ENCODE peak calls at places on chromosomes 11 and 22, in five cellular contexts. C, N, V, L and E are unnamed samples.

GRCh38 chr22:46754110-46754799 is 8.2 kb upstream of the TBC1D22A start:
- DNase-seq in C (peak; percentile 68), N (no peak), V (peak; percentile 78), L (peak; percentile 90), E (peak; percentile 73)

GRCh38 chr11:110433393-110434333 is 3.9 kb downstream of the FDX1 start:
- DNase-seq in C (peak; percentile 39), N (peak; percentile 48), V (no peak), L (no peak), E (no peak)

GRCh38 chr11:86218125-86219081 is 26.1 kb upstream of the EED start:
- DNase-seq in C (peak; percentile 70), N (peak; percentile 91), V (peak; percentile 68), L (peak; percentile 66), E (peak; percentile 72)

GRCh38 chr11:91067666-91068065 is 844.8 kb upstream of the CHORDC1 start:
- DNase-seq in C (no peak), N (no peak), V (no peak), L (no peak), E (no peak)

GRCh38 chr22:20238567-20239062 is 29.5 kb downstream of the RTN4R start:
- DNase-seq in C (peak; percentile 89), N (peak; percentile 88), V (no peak), L (peak; percentile 13), E (peak; percentile 64)

GRCh38 chr11:115695677-115696451 is 191.6 kb upstream of the CADM1 start:
- DNase-seq in C (no peak), N (no peak), V (no peak), L (no peak), E (no peak)

GRCh38 chr11:6812391-6813005 is 13.0 kb upstream of the OR6A2 start:
- DNase-seq in C (peak; percentile 57), N (peak; percentile 77), V (peak; percentile 65), L (peak; percentile 15), E (peak; percentile 33)

GRCh38 chr22:26259510-26259909 is 90.2 kb downstream of the SEZ6L start:
- DNase-seq in C (no peak), N (peak; percentile 89), V (no peak), L (peak; percentile 0), E (no peak)

GRCh38 chr11:66419825-66420224 is 1.0 kb upstream of the NPAS4 start:
- DNase-seq in C (peak; percentile 89), N (peak; percentile 81), V (no peak), L (no peak), E (no peak)

GRCh38 chr11:16989554-16989953 is 24.7 kb downstream of the PLEKHA7 start:
- DNase-seq in C (no peak), N (no peak), V (no peak), L (no peak), E (no peak)

GRCh38 chr22:41074466-41074865 is 17.9 kb upstream of the EP300 start:
- DNase-seq in C (no peak), N (no peak), V (no peak), L (no peak), E (no peak)

GRCh38 chr22:24225951-24226350 is 18.9 kb downstream of the GGT5 start:
- DNase-seq in C (no peak), N (no peak), V (no peak), L (no peak), E (no peak)

GRCh38 chr11:102421262-102421661 is 31.3 kb downstream of the TMEM123 start:
- DNase-seq in C (no peak), N (no peak), V (no peak), L (no peak), E (no peak)

GRCh38 chr11:103234974-103235373 is 125.7 kb downstream of the DYNC2H1 start:
- DNase-seq in C (no peak), N (no peak), V (no peak), L (no peak), E (no peak)

GRCh38 chr11:63663809-63664208 is 7.4 kb downstream of the ATL3 start:
- DNase-seq in C (no peak), N (no peak), V (no peak), L (no peak), E (no peak)

GRCh38 chr11:93031386-93031785 is 61.9 kb downstream of the MTNR1B start:
- DNase-seq in C (no peak), N (peak; percentile 61), V (no peak), L (no peak), E (no peak)

GRCh38 chr11:100646545-100646944 is 40.5 kb upstream of the ARHGAP42 start:
- DNase-seq in C (no peak), N (no peak), V (no peak), L (no peak), E (no peak)

GRCh38 chr11:45110562-45110961 is 35.9 kb upstream of the PRDM11 start:
- DNase-seq in C (peak; percentile 76), N (peak; percentile 89), V (no peak), L (peak; percentile 64), E (peak; percentile 35)

GRCh38 chr22:24420072-24420976 is 7.1 kb upstream of the ADORA2A start:
- DNase-seq in C (peak; percentile 56), N (peak; percentile 50), V (no peak), L (no peak), E (no peak)

GRCh38 chr22:41352058-41352457 is 29.7 kb upstream of the TEF start:
- DNase-seq in C (no peak), N (no peak), V (peak; percentile 15), L (peak; percentile 6), E (no peak)

GRCh38 chr11:57728829-57729228 is 12.5 kb upstream of the SELENOH start:
- DNase-seq in C (no peak), N (no peak), V (no peak), L (no peak), E (no peak)

GRCh38 chr22:37300551-37301017 is 18.3 kb downstream of the CYTH4 start:
- DNase-seq in C (no peak), N (no peak), V (no peak), L (no peak), E (peak; percentile 84)

DNA sequence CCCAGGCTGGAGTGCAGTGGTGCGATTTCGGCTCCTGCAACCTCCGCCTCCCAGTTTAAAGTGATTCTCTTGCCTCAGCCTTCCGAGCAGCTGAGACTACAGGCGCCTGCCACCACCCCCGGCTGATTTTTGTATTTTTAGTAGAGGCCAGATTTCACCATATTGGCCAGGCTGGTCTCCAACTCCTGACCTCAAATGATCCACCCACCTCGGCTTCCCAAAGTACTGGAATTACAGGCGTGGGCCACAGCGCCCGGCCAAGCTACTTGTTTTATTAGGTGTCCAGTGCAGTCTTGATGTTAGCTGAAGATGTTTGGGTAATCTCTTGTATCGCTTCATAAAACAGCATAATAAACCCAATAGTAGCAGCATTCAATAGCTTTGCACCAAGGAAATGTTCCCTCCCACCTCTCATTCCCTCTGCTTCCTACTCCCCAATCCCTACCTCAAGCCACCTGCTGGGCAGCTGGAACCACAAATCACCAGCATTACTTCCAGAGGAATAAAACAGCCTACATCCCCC is 11.1 kb upstream of the GRIK4 start:
- DNase-seq in C (no peak), N (peak; percentile 70), V (no peak), L (no peak), E (no peak)
- TF ChIP-seq POLR2AphosphoS5 in C (no peak), N (no peak), V (no peak), L (no peak), E (no peak)

DNA sequence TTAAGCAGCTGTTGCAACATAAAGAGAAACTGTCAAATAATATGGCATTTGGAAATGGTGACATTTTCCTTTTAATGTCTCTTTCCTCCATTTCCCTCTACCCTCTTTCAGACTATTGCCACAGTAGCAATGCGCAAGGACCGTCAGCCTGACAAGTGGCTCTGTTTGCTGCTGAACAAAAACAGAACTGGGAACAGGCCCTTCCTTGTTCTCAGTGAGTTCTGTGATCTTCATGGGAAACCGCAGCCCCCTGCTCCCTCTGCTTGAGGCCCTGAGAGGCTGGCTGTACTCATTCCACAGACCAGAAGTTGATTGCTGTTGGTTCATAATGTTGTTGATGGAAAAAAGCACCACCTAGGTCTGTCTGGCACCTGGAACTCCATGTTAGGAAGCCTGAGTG is 559.7 kb downstream of the OPCML start:
- DNase-seq in C (no peak), N (no peak), V (no peak), L (no peak), E (no peak)
- TF ChIP-seq REST in C (no peak), N (no peak), V (no peak), L (no peak), E (no peak)

GRCh38 chr11:70119502-70119901 is 41.4 kb downstream of the ANO1 start:
- DNase-seq in C (no peak), N (no peak), V (no peak), L (no peak), E (no peak)

GRCh38 chr11:70116386-70117077 is 38.4 kb downstream of the ANO1 start:
- DNase-seq in C (no peak), N (no peak), V (no peak), L (no peak), E (no peak)

GRCh38 chr11:70117567-70118194 is 39.6 kb downstream of the ANO1 start:
- DNase-seq in C (no peak), N (no peak), V (no peak), L (no peak), E (no peak)

GRCh38 chr11:70118642-70119041 is 40.5 kb downstream of the ANO1 start:
- DNase-seq in C (no peak), N (no peak), V (no peak), L (no peak), E (no peak)

GRCh38 chr11:70115778-70116177 is 37.7 kb downstream of the ANO1 start:
- DNase-seq in C (no peak), N (no peak), V (no peak), L (no peak), E (no peak)
- TF ChIP-seq POLR2AphosphoS5 in C (no peak), N (no peak), V (no peak), L (no peak), E (no peak)

DNA sequence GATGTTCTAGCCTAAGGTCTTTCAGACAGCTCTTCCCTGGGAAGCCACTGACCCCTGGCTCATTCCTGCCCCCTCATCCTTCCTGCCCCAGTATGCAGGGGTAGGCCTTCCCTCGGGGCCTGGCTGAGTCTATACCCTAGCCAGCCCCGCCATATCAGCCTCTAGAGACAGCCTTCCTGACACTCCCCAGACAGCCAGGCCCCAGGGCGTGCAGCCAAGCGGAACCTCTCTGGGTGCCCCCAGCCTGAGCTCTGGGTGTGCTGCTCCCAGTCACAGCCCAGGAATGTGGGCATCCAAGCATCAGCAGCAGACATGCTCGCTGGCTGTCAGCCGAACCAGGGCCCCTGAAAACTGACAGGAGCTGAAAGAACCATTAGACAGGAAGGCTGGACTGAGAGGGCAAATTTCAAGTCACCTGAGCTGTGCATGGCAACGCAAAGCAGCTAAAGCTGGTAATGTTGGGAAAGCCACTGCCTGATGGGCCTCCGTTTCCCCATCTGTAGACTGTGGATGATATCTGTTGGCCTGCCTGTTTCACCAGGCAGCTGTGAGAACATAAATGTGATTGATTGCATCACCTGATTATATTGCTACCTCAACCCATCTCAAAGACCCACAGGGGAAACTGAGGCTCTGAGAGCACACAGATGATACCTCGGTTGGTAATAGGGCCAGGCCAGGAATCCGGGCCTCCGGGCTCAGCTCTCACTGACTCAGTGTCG is 93.2 kb downstream of the LRRC32 start:
- DNase-seq in C (peak; percentile 88), N (no peak), V (no peak), L (no peak), E (no peak)
- TF ChIP-seq REST in C (peak; percentile 43), N (no peak), V (no peak), L (no peak), E (no peak)

DNA sequence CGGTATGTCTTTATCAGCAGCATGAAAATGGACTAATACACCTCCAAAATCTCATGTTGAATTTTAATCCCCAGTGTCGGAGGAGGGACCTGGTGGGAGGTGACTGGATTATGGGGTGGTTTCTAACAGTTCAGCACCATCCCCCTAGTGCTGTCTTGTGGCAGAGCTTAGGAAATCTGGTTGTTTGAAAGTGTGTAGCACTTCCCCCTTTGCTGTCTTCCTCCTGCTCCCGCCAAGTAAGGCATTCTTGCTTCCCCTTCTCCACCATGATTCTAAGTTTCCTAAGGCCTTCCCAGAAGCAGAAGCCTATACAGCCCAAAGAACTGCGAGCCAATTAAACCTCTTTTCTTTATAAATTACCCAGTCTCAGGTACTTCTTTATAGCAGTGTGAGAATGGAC is 4.0 kb downstream of the CD59 start:
- DNase-seq in C (no peak), N (peak; percentile 14), V (no peak), L (no peak), E (peak; percentile 72)
- TF ChIP-seq POLR2AphosphoS5 in C (no peak), N (no peak), V (no peak), L (no peak), E (no peak)